ENCODE peak calls at places on chromosomes 12 and 14, in eight cellular contexts. One of them, this sample, is unnamed.
A peak's percentile ranks its signal among the peaks of the same experiment; 100 is the strongest.

GRCh38 chr14:89667983-89668382 is 250.9 kb upstream of the FOXN3 start:
- DNase-seq in nephron progenitor cell: peak; percentile 15
- DNase-seq in chondrocyte: no peak
- DNase-seq in astrocyte of the cerebellum: no peak
- DNase-seq in H9: no peak
- DNase-seq in MCF 10A: no peak
- DNase-seq in bronchial epithelial cell: no peak
- DNase-seq in upper lobe of right lung: no peak
- DNase-seq in this sample: no peak

GRCh38 chr14:92436115-92436776 is 77.3 kb upstream of the RIN3 start:
- DNase-seq in nephron progenitor cell: no peak
- DNase-seq in chondrocyte: no peak
- DNase-seq in astrocyte of the cerebellum: no peak
- DNase-seq in H9: no peak
- DNase-seq in MCF 10A: no peak
- DNase-seq in bronchial epithelial cell: no peak
- DNase-seq in upper lobe of right lung: no peak
- DNase-seq in this sample: no peak

GRCh38 chr14:52553002-52553670 is 500 bp downstream of the GPR137C start:
- DNase-seq in nephron progenitor cell: peak; percentile 64
- DNase-seq in chondrocyte: no peak
- DNase-seq in astrocyte of the cerebellum: no peak
- DNase-seq in H9: peak; percentile 56
- DNase-seq in MCF 10A: peak; percentile 11
- DNase-seq in bronchial epithelial cell: no peak
- DNase-seq in upper lobe of right lung: peak; percentile 71
- DNase-seq in this sample: peak; percentile 60

GRCh38 chr12:69998922-69999321 is 173.9 kb downstream of the MYRFL start:
- DNase-seq in nephron progenitor cell: no peak
- DNase-seq in chondrocyte: no peak
- DNase-seq in astrocyte of the cerebellum: no peak
- DNase-seq in H9: no peak
- DNase-seq in MCF 10A: no peak
- DNase-seq in bronchial epithelial cell: no peak
- DNase-seq in upper lobe of right lung: no peak
- DNase-seq in this sample: no peak

GRCh38 chr14:55756563-55756962 is 176.6 kb downstream of the KTN1 start:
- DNase-seq in nephron progenitor cell: no peak
- DNase-seq in chondrocyte: no peak
- DNase-seq in astrocyte of the cerebellum: no peak
- DNase-seq in H9: no peak
- DNase-seq in MCF 10A: no peak
- DNase-seq in bronchial epithelial cell: no peak
- DNase-seq in upper lobe of right lung: no peak
- DNase-seq in this sample: no peak

GRCh38 chr12:2336409-2336829 is 283.6 kb downstream of the CACNA1C start:
- DNase-seq in nephron progenitor cell: no peak
- DNase-seq in chondrocyte: no peak
- DNase-seq in astrocyte of the cerebellum: peak; percentile 87
- DNase-seq in H9: no peak
- DNase-seq in MCF 10A: peak; percentile 92
- DNase-seq in bronchial epithelial cell: peak; percentile 82
- DNase-seq in upper lobe of right lung: no peak
- DNase-seq in this sample: no peak

GRCh38 chr12:101924647-101925046 is 47.3 kb downstream of the DRAM1 start:
- DNase-seq in nephron progenitor cell: no peak
- DNase-seq in chondrocyte: no peak
- DNase-seq in astrocyte of the cerebellum: no peak
- DNase-seq in H9: no peak
- DNase-seq in MCF 10A: no peak
- DNase-seq in bronchial epithelial cell: no peak
- DNase-seq in upper lobe of right lung: no peak
- DNase-seq in this sample: no peak

GRCh38 chr12:124852329-124852831 is 11.3 kb downstream of the SCARB1 start:
- DNase-seq in nephron progenitor cell: no peak
- DNase-seq in chondrocyte: no peak
- DNase-seq in astrocyte of the cerebellum: no peak
- DNase-seq in H9: no peak
- DNase-seq in MCF 10A: no peak
- DNase-seq in bronchial epithelial cell: peak; percentile 17
- DNase-seq in upper lobe of right lung: peak; percentile 86
- DNase-seq in this sample: no peak

GRCh38 chr12:66321433-66321832 is 19.1 kb downstream of the HELB start:
- DNase-seq in nephron progenitor cell: no peak
- DNase-seq in chondrocyte: no peak
- DNase-seq in astrocyte of the cerebellum: no peak
- DNase-seq in H9: no peak
- DNase-seq in MCF 10A: no peak
- DNase-seq in bronchial epithelial cell: peak; percentile 82
- DNase-seq in upper lobe of right lung: no peak
- DNase-seq in this sample: no peak

GRCh38 chr14:100789460-100790417 is 36.2 kb upstream of the MEG3 start:
- DNase-seq in nephron progenitor cell: no peak
- DNase-seq in chondrocyte: no peak
- DNase-seq in astrocyte of the cerebellum: no peak
- DNase-seq in H9: no peak
- DNase-seq in MCF 10A: no peak
- DNase-seq in bronchial epithelial cell: no peak
- DNase-seq in upper lobe of right lung: no peak
- DNase-seq in this sample: no peak

GRCh38 chr12:51760231-51760630 is 88.3 kb downstream of the FIGNL2 start:
- DNase-seq in nephron progenitor cell: no peak
- DNase-seq in chondrocyte: no peak
- DNase-seq in astrocyte of the cerebellum: no peak
- DNase-seq in H9: no peak
- DNase-seq in MCF 10A: no peak
- DNase-seq in bronchial epithelial cell: no peak
- DNase-seq in upper lobe of right lung: no peak
- DNase-seq in this sample: no peak

GRCh38 chr12:133081408-133081806 is 684 bp downstream of the ZNF140 start:
- DNase-seq in nephron progenitor cell: no peak
- DNase-seq in chondrocyte: no peak
- DNase-seq in astrocyte of the cerebellum: no peak
- DNase-seq in H9: no peak
- DNase-seq in MCF 10A: no peak
- DNase-seq in bronchial epithelial cell: no peak
- DNase-seq in upper lobe of right lung: no peak
- DNase-seq in this sample: no peak

GRCh38 chr12:89370850-89371249 is 18.5 kb upstream of the DUSP6 start:
- DNase-seq in nephron progenitor cell: no peak
- DNase-seq in chondrocyte: no peak
- DNase-seq in astrocyte of the cerebellum: no peak
- DNase-seq in H9: no peak
- DNase-seq in MCF 10A: peak; percentile 91
- DNase-seq in bronchial epithelial cell: peak; percentile 100
- DNase-seq in upper lobe of right lung: no peak
- DNase-seq in this sample: peak; percentile 21

GRCh38 chr12:13208533-13209278 is 12.2 kb downstream of the EMP1 start:
- DNase-seq in nephron progenitor cell: no peak
- DNase-seq in chondrocyte: no peak
- DNase-seq in astrocyte of the cerebellum: no peak
- DNase-seq in H9: peak; percentile 60
- DNase-seq in MCF 10A: peak; percentile 49
- DNase-seq in bronchial epithelial cell: peak; percentile 46
- DNase-seq in upper lobe of right lung: no peak
- DNase-seq in this sample: no peak

GRCh38 chr12:23708185-23708837 is 241.2 kb downstream of the SOX5 start:
- DNase-seq in nephron progenitor cell: no peak
- DNase-seq in chondrocyte: no peak
- DNase-seq in astrocyte of the cerebellum: no peak
- DNase-seq in H9: no peak
- DNase-seq in MCF 10A: no peak
- DNase-seq in bronchial epithelial cell: no peak
- DNase-seq in upper lobe of right lung: no peak
- DNase-seq in this sample: no peak
- TF ChIP-seq CTCF in nephron progenitor cell: no peak
- TF ChIP-seq CTCF in chondrocyte: no peak
- TF ChIP-seq CTCF in astrocyte of the cerebellum: no peak
- TF ChIP-seq CTCF in H9: no peak
- TF ChIP-seq CTCF in MCF 10A: no peak
- TF ChIP-seq CTCF in bronchial epithelial cell: no peak
- TF ChIP-seq CTCF in upper lobe of right lung: no peak
- TF ChIP-seq CTCF in this sample: no peak

DNA sequence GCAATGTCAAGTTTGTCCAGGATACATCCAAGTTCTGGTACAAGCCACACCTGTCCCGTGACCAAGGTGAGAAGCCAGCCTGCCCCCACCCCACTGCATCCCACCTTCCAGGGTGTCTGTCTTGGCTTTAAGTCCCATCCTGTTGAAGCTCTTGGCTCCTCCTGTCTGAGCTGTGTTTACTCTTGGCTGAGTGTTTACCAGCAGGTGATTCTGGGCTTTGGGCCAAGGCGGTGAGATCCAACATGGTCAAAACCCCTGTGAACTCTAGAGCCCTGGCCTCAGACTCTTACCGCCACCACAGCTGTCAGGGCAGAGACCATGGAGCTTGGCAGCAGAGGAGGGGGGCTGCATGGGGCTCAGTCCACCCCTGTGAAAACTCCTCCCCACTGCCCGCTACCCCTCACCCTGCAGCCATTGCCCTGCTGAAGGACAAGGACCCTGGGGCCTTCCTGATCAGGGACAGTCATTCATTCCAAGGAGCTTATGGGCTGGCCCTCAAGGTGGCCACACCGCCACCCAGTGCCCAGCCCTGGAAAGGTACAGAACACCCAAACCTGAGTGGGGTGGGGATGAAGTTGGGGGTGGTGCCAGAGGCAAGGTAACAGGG is 11.6 kb downstream of the TNS2 start:
- DNase-seq in nephron progenitor cell: no peak
- DNase-seq in chondrocyte: peak; percentile 83
- DNase-seq in astrocyte of the cerebellum: no peak
- DNase-seq in H9: peak; percentile 81
- DNase-seq in MCF 10A: peak; percentile 69
- DNase-seq in bronchial epithelial cell: peak; percentile 57
- DNase-seq in upper lobe of right lung: peak; percentile 88
- DNase-seq in this sample: no peak
- TF ChIP-seq CTCF in nephron progenitor cell: no peak
- TF ChIP-seq CTCF in chondrocyte: peak; percentile 48
- TF ChIP-seq CTCF in astrocyte of the cerebellum: peak; percentile 7
- TF ChIP-seq CTCF in H9: peak; percentile 57
- TF ChIP-seq CTCF in MCF 10A: peak; percentile 26
- TF ChIP-seq CTCF in bronchial epithelial cell: peak; percentile 46
- TF ChIP-seq CTCF in upper lobe of right lung: no peak
- TF ChIP-seq CTCF in this sample: no peak

DNA sequence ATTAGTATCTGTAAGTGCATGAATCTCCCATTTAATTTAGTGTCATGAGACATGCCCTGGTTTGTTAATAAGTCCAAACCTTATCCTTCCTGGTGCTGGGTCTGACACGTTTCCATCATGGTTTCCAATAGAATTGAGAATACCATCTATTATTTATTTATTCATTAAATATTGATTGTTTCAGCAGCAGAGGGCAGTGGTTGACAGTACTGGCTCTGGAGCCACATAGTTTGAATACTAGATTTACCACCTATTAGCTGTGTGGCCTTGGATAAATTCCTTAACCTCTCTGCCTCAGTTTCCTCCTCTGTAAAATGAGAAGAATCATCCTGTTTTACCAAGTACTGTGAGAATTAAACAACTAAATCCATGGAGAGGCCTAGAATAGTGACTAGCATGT is 941 bp upstream of the STAB2 start:
- DNase-seq in nephron progenitor cell: no peak
- DNase-seq in chondrocyte: no peak
- DNase-seq in astrocyte of the cerebellum: no peak
- DNase-seq in H9: no peak
- DNase-seq in MCF 10A: peak; percentile 8
- DNase-seq in bronchial epithelial cell: no peak
- DNase-seq in upper lobe of right lung: no peak
- DNase-seq in this sample: no peak
- TF ChIP-seq CTCF in nephron progenitor cell: no peak
- TF ChIP-seq CTCF in chondrocyte: peak; percentile 60
- TF ChIP-seq CTCF in astrocyte of the cerebellum: peak; percentile 13
- TF ChIP-seq CTCF in H9: no peak
- TF ChIP-seq CTCF in MCF 10A: no peak
- TF ChIP-seq CTCF in bronchial epithelial cell: peak; percentile 28
- TF ChIP-seq CTCF in upper lobe of right lung: no peak
- TF ChIP-seq CTCF in this sample: no peak

GRCh38 chr14:69238883-69239282 is 21.1 kb upstream of the GALNT16 start:
- DNase-seq in nephron progenitor cell: no peak
- DNase-seq in chondrocyte: no peak
- DNase-seq in astrocyte of the cerebellum: no peak
- DNase-seq in H9: no peak
- DNase-seq in MCF 10A: no peak
- DNase-seq in bronchial epithelial cell: no peak
- DNase-seq in upper lobe of right lung: no peak
- DNase-seq in this sample: no peak

GRCh38 chr14:69244946-69245345 is 15.0 kb upstream of the GALNT16 start:
- DNase-seq in nephron progenitor cell: no peak
- DNase-seq in chondrocyte: no peak
- DNase-seq in astrocyte of the cerebellum: no peak
- DNase-seq in H9: no peak
- DNase-seq in MCF 10A: no peak
- DNase-seq in bronchial epithelial cell: no peak
- DNase-seq in upper lobe of right lung: no peak
- DNase-seq in this sample: no peak

GRCh38 chr14:69241577-69241976 is 18.4 kb upstream of the GALNT16 start:
- DNase-seq in nephron progenitor cell: no peak
- DNase-seq in chondrocyte: no peak
- DNase-seq in astrocyte of the cerebellum: no peak
- DNase-seq in H9: no peak
- DNase-seq in MCF 10A: no peak
- DNase-seq in bronchial epithelial cell: no peak
- DNase-seq in upper lobe of right lung: no peak
- DNase-seq in this sample: no peak

GRCh38 chr14:69240527-69241173 is 19.3 kb upstream of the GALNT16 start:
- DNase-seq in nephron progenitor cell: no peak
- DNase-seq in chondrocyte: no peak
- DNase-seq in astrocyte of the cerebellum: no peak
- DNase-seq in H9: no peak
- DNase-seq in MCF 10A: no peak
- DNase-seq in bronchial epithelial cell: no peak
- DNase-seq in upper lobe of right lung: no peak
- DNase-seq in this sample: no peak

DNA sequence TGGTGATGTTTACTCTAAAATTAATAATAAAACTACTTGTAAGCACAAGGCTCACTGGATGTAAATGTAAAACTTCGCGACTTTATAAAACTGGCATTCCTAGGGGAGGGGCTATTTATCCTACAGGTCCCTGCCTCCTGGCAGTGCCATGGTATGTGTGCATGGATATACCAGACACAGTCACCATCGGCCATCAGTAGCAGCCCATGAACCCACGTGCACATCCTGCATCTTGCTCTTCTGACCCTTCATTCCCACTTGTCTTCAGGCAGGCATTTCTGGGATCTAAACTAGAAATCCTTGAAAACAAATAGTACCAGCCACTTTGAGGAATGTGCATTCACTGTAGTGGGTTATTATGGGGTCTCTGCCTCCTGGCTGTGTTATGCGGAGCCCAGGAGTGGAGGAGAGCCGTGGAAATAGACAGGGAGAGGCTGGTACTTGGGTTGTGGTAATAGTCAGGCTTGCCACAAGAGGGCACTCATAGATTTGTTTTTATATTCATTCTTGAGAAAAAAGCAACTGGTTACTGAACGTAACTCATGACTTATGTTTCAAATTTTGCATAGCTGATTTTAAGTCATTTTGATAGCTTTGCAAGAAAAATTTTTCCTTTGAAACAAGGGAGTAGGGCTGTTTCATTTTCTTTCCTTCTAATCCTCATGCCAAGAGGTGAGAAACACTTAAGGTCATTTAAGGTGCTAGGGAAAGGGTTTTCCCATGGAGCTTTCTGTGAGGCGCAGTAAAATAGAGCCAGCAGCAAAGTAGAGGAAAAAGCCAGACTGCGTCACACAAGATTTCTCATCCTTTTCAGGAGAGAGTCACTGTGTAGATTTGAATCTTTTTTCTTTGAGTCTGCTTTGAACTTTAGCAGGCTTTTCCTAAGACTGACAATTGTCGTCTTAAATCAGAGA is 17.4 kb upstream of the GALNT16 start:
- DNase-seq in nephron progenitor cell: peak; percentile 64
- DNase-seq in chondrocyte: no peak
- DNase-seq in astrocyte of the cerebellum: peak; percentile 64
- DNase-seq in H9: peak; percentile 52
- DNase-seq in MCF 10A: peak; percentile 62
- DNase-seq in bronchial epithelial cell: peak; percentile 62
- DNase-seq in upper lobe of right lung: no peak
- DNase-seq in this sample: peak; percentile 56
- TF ChIP-seq CTCF in nephron progenitor cell: peak; percentile 84
- TF ChIP-seq CTCF in chondrocyte: peak; percentile 93
- TF ChIP-seq CTCF in astrocyte of the cerebellum: peak; percentile 58
- TF ChIP-seq CTCF in H9: peak; percentile 86
- TF ChIP-seq CTCF in MCF 10A: peak; percentile 63
- TF ChIP-seq CTCF in bronchial epithelial cell: peak; percentile 55
- TF ChIP-seq CTCF in upper lobe of right lung: peak; percentile 87
- TF ChIP-seq CTCF in this sample: peak; percentile 85